ENCODE peak calls at places on chromosome 4, in six cellular contexts. One of them, this sample, is unnamed.

GRCh38 chr4:82715731-82716617 is 82.6 kb downstream of the SCD5 start:
- DNase-seq in heart left ventricle: no peak
- DNase-seq in astrocyte of the spinal cord: no peak
- DNase-seq in body of pancreas: no peak
- DNase-seq in hypothalamus: no peak
- DNase-seq in activated naive CD8-positive, alpha-beta T cell treated with anti-CD3 and anti-CD28 coated beads, Interleukin-2, amount 10 ng/mL, durations not matched to agents 7 days and 5 days: no peak
- DNase-seq in this sample: peak

GRCh38 chr4:126986005-126986404 is 646.8 kb upstream of the INTU start:
- DNase-seq in astrocyte of the spinal cord: no peak
- DNase-seq in body of pancreas: no peak
- DNase-seq in activated naive CD8-positive, alpha-beta T cell treated with anti-CD3 and anti-CD28 coated beads, Interleukin-2, amount 10 ng/mL, durations not matched to agents 7 days and 5 days: no peak
- DNase-seq in heart left ventricle: no peak
- DNase-seq in hypothalamus: no peak
- DNase-seq in this sample: no peak

GRCh38 chr4:24330198-24330972 is 254.0 kb downstream of the DHX15 start:
- DNase-seq in body of pancreas: no peak
- DNase-seq in heart left ventricle: no peak
- DNase-seq in hypothalamus: no peak
- DNase-seq in activated naive CD8-positive, alpha-beta T cell treated with anti-CD3 and anti-CD28 coated beads, Interleukin-2, amount 10 ng/mL, durations not matched to agents 7 days and 5 days: no peak
- DNase-seq in astrocyte of the spinal cord: no peak
- DNase-seq in this sample: peak

GRCh38 chr4:42282081-42282901 is 115.0 kb upstream of the SHISA3 start:
- DNase-seq in activated naive CD8-positive, alpha-beta T cell treated with anti-CD3 and anti-CD28 coated beads, Interleukin-2, amount 10 ng/mL, durations not matched to agents 7 days and 5 days: no peak
- DNase-seq in body of pancreas: peak
- DNase-seq in astrocyte of the spinal cord: peak
- DNase-seq in heart left ventricle: no peak
- DNase-seq in hypothalamus: peak
- DNase-seq in this sample: peak

GRCh38 chr4:53960843-53961242 is 103.6 kb downstream of the CHIC2 start:
- DNase-seq in activated naive CD8-positive, alpha-beta T cell treated with anti-CD3 and anti-CD28 coated beads, Interleukin-2, amount 10 ng/mL, durations not matched to agents 7 days and 5 days: no peak
- DNase-seq in heart left ventricle: no peak
- DNase-seq in hypothalamus: no peak
- DNase-seq in astrocyte of the spinal cord: no peak
- DNase-seq in body of pancreas: no peak
- DNase-seq in this sample: no peak

GRCh38 chr4:11954093-11954492 is 525.4 kb upstream of the HS3ST1 start:
- DNase-seq in body of pancreas: no peak
- DNase-seq in activated naive CD8-positive, alpha-beta T cell treated with anti-CD3 and anti-CD28 coated beads, Interleukin-2, amount 10 ng/mL, durations not matched to agents 7 days and 5 days: no peak
- DNase-seq in hypothalamus: no peak
- DNase-seq in heart left ventricle: no peak
- DNase-seq in astrocyte of the spinal cord: peak
- DNase-seq in this sample: no peak

GRCh38 chr4:153348006-153348405 is 3.5 kb downstream of the MND1 start:
- DNase-seq in heart left ventricle: no peak
- DNase-seq in astrocyte of the spinal cord: peak
- DNase-seq in body of pancreas: no peak
- DNase-seq in hypothalamus: no peak
- DNase-seq in activated naive CD8-positive, alpha-beta T cell treated with anti-CD3 and anti-CD28 coated beads, Interleukin-2, amount 10 ng/mL, durations not matched to agents 7 days and 5 days: no peak
- DNase-seq in this sample: no peak

GRCh38 chr4:151486166-151486565 is 77.2 kb downstream of the FHIP1A start:
- DNase-seq in heart left ventricle: no peak
- DNase-seq in hypothalamus: no peak
- DNase-seq in activated naive CD8-positive, alpha-beta T cell treated with anti-CD3 and anti-CD28 coated beads, Interleukin-2, amount 10 ng/mL, durations not matched to agents 7 days and 5 days: no peak
- DNase-seq in body of pancreas: no peak
- DNase-seq in astrocyte of the spinal cord: peak
- DNase-seq in this sample: no peak

GRCh38 chr4:76011700-76012387 is 4.5 kb upstream of the CXCL9 start:
- DNase-seq in activated naive CD8-positive, alpha-beta T cell treated with anti-CD3 and anti-CD28 coated beads, Interleukin-2, amount 10 ng/mL, durations not matched to agents 7 days and 5 days: no peak
- DNase-seq in heart left ventricle: no peak
- DNase-seq in astrocyte of the spinal cord: peak
- DNase-seq in hypothalamus: no peak
- DNase-seq in body of pancreas: no peak
- DNase-seq in this sample: peak

GRCh38 chr4:112183252-112183651 is 38.0 kb downstream of the FAM241A start:
- DNase-seq in body of pancreas: no peak
- DNase-seq in heart left ventricle: no peak
- DNase-seq in astrocyte of the spinal cord: no peak
- DNase-seq in hypothalamus: no peak
- DNase-seq in activated naive CD8-positive, alpha-beta T cell treated with anti-CD3 and anti-CD28 coated beads, Interleukin-2, amount 10 ng/mL, durations not matched to agents 7 days and 5 days: no peak
- DNase-seq in this sample: no peak

GRCh38 chr4:149344436-149344835 is 471.2 kb downstream of the IQCM start:
- DNase-seq in hypothalamus: no peak
- DNase-seq in activated naive CD8-positive, alpha-beta T cell treated with anti-CD3 and anti-CD28 coated beads, Interleukin-2, amount 10 ng/mL, durations not matched to agents 7 days and 5 days: no peak
- DNase-seq in heart left ventricle: no peak
- DNase-seq in body of pancreas: no peak
- DNase-seq in astrocyte of the spinal cord: peak
- DNase-seq in this sample: no peak

This sample was measured in ELF-1.